ENCODE peak calls at places on chromosomes 12 and 14, in five cellular contexts. J is activated gamma-delta T cell treated with Interleukin-2 at 50 U/mL for 16 hours; C is RPMI7951; B is ovary; Q is activated naive CD4-positive, alpha-beta T cell. K is an unnamed sample.

GRCh38 chr12:2794736-2795289 is at the start of gene FKBP4:
- DNase-seq in J (peak; percentile 84), C (peak; percentile 79), B (peak; percentile 92), Q (peak; percentile 53), K (peak; percentile 76)

GRCh38 chr14:49623941-49624806 is 3.6 kb downstream of the MGAT2 start:
- DNase-seq in J (no peak), C (no peak), B (no peak), Q (no peak), K (no peak)

GRCh38 chr12:7661741-7662140 is 4.0 kb downstream of the APOBEC1 start:
- DNase-seq in J (no peak), C (no peak), B (no peak), Q (no peak), K (no peak)

GRCh38 chr12:78797201-78797931 is 67.2 kb upstream of the SYT1 start:
- DNase-seq in J (no peak), C (peak; percentile 86), B (no peak), Q (no peak), K (peak; percentile 35)

GRCh38 chr14:42130809-42131208 is 524.1 kb downstream of the LRFN5 start:
- DNase-seq in J (no peak), C (no peak), B (no peak), Q (no peak), K (peak; percentile 58)

GRCh38 chr14:65229431-65230286 is 127.3 kb upstream of the MAX start:
- DNase-seq in J (peak; percentile 22), C (peak; percentile 80), B (peak; percentile 45), Q (no peak), K (peak; percentile 39)

GRCh38 chr12:41604830-41605229 is 416.7 kb downstream of the PDZRN4 start:
- DNase-seq in J (no peak), C (no peak), B (no peak), Q (no peak), K (peak; percentile 61)

GRCh38 chr12:39626033-39626814 is 6.6 kb upstream of the ABCD2 start:
- DNase-seq in J (no peak), C (no peak), B (no peak), Q (no peak), K (no peak)

GRCh38 chr12:16297521-16297920 is 20.0 kb upstream of the SLC15A5 start:
- DNase-seq in J (no peak), C (no peak), B (no peak), Q (no peak), K (no peak)

GRCh38 chr12:8637666-8638065 is 25.0 kb downstream of the MFAP5 start:
- DNase-seq in J (no peak), C (no peak), B (no peak), Q (no peak), K (no peak)

GRCh38 chr14:54023027-54023426 is 66.4 kb upstream of the BMP4 start:
- DNase-seq in J (no peak), C (no peak), B (no peak), Q (no peak), K (no peak)

GRCh38 chr12:51238037-51238509 is 553 bp upstream of the DAZAP2 start:
- DNase-seq in J (no peak), C (no peak), B (no peak), Q (no peak), K (no peak)

GRCh38 chr14:35390577-35391387 is 13.8 kb downstream of the NFKBIA start:
- DNase-seq in J (no peak), C (peak; percentile 77), B (no peak), Q (no peak), K (peak; percentile 54)

GRCh38 chr12:95724767-95725166 is 65.8 kb downstream of the NTN4 start:
- DNase-seq in J (no peak), C (no peak), B (no peak), Q (no peak), K (no peak)

GRCh38 chr14:23109769-23110168 is 5.0 kb upstream of the CIROP start:
- DNase-seq in J (no peak), C (no peak), B (no peak), Q (no peak), K (no peak)

GRCh38 chr14:105364100-105364708 is 34.1 kb upstream of the TEX22 start:
- DNase-seq in J (peak; percentile 31), C (peak; percentile 9), B (peak; percentile 22), Q (no peak), K (peak; percentile 54)

GRCh38 chr12:3207174-3207573 is 130.0 kb downstream of the TSPAN9 start:
- DNase-seq in J (no peak), C (no peak), B (no peak), Q (no peak), K (no peak)

GRCh38 chr12:113854385-113855136 is 111.6 kb downstream of the RBM19 start:
- DNase-seq in J (no peak), C (no peak), B (no peak), Q (no peak), K (no peak)

GRCh38 chr14:94771191-94771905 is 1.4 kb upstream of the GSC start:
- DNase-seq in J (no peak), C (no peak), B (no peak), Q (no peak), K (no peak)

GRCh38 chr12:89906824-89907223 is 198.2 kb upstream of the ATP2B1 start:
- DNase-seq in J (no peak), C (no peak), B (no peak), Q (no peak), K (no peak)

GRCh38 chr12:88944403-88944802 is 364.1 kb upstream of the KITLG start:
- DNase-seq in J (no peak), C (peak; percentile 48), B (no peak), Q (no peak), K (peak; percentile 68)

GRCh38 chr12:6987956-6988573 is 17.4 kb downstream of the EMG1 start:
- DNase-seq in J (no peak), C (no peak), B (no peak), Q (no peak), K (no peak)

GRCh38 chr14:39310071-39310470 is 76.4 kb downstream of the MIA2 start:
- DNase-seq in J (no peak), C (no peak), B (no peak), Q (no peak), K (peak; percentile 23)

GRCh38 chr12:105235299-105235746 is 651 bp downstream of the APPL2 start:
- DNase-seq in J (no peak), C (no peak), B (no peak), Q (no peak), K (peak; percentile 32)

GRCh38 chr12:132219323-132219722 is 75.1 kb downstream of the NOC4L start:
- DNase-seq in J (no peak), C (no peak), B (no peak), Q (no peak), K (no peak)

GRCh38 chr14:97036096-97036852 is 239.1 kb downstream of the VRK1 start:
- DNase-seq in J (no peak), C (no peak), B (no peak), Q (no peak), K (no peak)

GRCh38 chr14:100476012-100476822 is 111.0 kb downstream of the BEGAIN start:
- DNase-seq in J (no peak), C (peak; percentile 89), B (no peak), Q (no peak), K (peak; percentile 82)

GRCh38 chr12:91989143-91989542 is 156.5 kb downstream of the BTG1 start:
- DNase-seq in J (no peak), C (no peak), B (no peak), Q (no peak), K (no peak)

GRCh38 chr12:46788247-46788887 is 37.4 kb downstream of the SLC38A4 start:
- DNase-seq in J (no peak), C (no peak), B (no peak), Q (no peak), K (peak; percentile 61)

GRCh38 chr12:50110762-50111416 is 1.1 kb upstream of the COX14 start:
- DNase-seq in J (no peak), C (peak; percentile 46), B (peak; percentile 52), Q (no peak), K (peak; percentile 23)

GRCh38 chr12:402127-402456 is 648 bp downstream of the CCDC77 start:
- DNase-seq in J (no peak), C (peak; percentile 27), B (no peak), Q (no peak), K (peak; percentile 29)

GRCh38 chr14:69880051-69880487 is 853 bp downstream of the SMOC1 start:
- DNase-seq in J (no peak), C (no peak), B (no peak), Q (no peak), K (no peak)

GRCh38 chr14:104368751-104369100 is 210.8 kb upstream of the C14orf180 start:
- DNase-seq in J (no peak), C (no peak), B (no peak), Q (no peak), K (no peak)

GRCh38 chr12:6927999-6928702 is 392 bp downstream of the ATN1 start:
- DNase-seq in J (no peak), C (no peak), B (peak; percentile 69), Q (no peak), K (no peak)

GRCh38 chr14:92573761-92574498 is 60.3 kb downstream of the RIN3 start:
- DNase-seq in J (no peak), C (no peak), B (no peak), Q (no peak), K (no peak)